ENCODE peak calls at places on chromosomes 5 and 9, in seven cellular contexts. H is tibial artery, E is transverse colon, X is endothelial cell of umbilical vein, T is A549, I is left ventricle myocardium inferior, G is colonic mucosa. R is an unnamed sample. For H3K4me1, the result is how much of the 10 kb centered on the place peaks cover.

GRCh38 chr5:29197636-29198035 is 1995.8 kb upstream of the CDH6 start:
- DNase-seq in H (no peak), E (no peak), X (no peak), T (peak), I (no peak), G (no peak), R (no peak)

GRCh38 chr5:155885199-155885598 is 441.8 kb upstream of the SGCD start:
- DNase-seq in H (no peak), E (no peak), X (no peak), T (no peak), I (no peak), G (no peak), R (no peak)

GRCh38 chr5:36666304-36666703 is 59.9 kb downstream of the SLC1A3 start:
- DNase-seq in H (no peak), E (no peak), X (no peak), T (no peak), I (no peak), G (no peak), R (no peak)

GRCh38 chr9:87118594-87118993 is 171.3 kb upstream of the GAS1 start:
- DNase-seq in H (no peak), E (no peak), X (no peak), T (no peak), I (no peak), G (no peak), R (no peak)

GRCh38 chr5:95673076-95673475 is 9.7 kb downstream of the SPATA9 start:
- DNase-seq in H (no peak), E (no peak), X (no peak), T (no peak), I (peak), G (no peak), R (no peak)

GRCh38 chr9:96874947-96875459 is 20.7 kb upstream of the ZNF782 start:
- DNase-seq in H (no peak), E (peak), X (peak), T (peak), I (no peak), G (peak), R (no peak)

GRCh38 chr9:119483153-119483552 is 113.9 kb upstream of the BRINP1 start:
- DNase-seq in H (no peak), E (no peak), X (no peak), T (no peak), I (no peak), G (no peak), R (no peak)

GRCh38 chr5:176653401-176653800 is 6.1 kb downstream of the TSPAN17 start:
- DNase-seq in H (no peak), E (no peak), X (no peak), T (no peak), I (no peak), G (no peak), R (no peak)

GRCh38 chr9:19828586-19828985 is 39.7 kb upstream of the SLC24A2 start:
- DNase-seq in H (no peak), E (no peak), X (no peak), T (no peak), I (no peak), G (no peak), R (no peak)

GRCh38 chr5:115857621-115858349 is 16.1 kb downstream of the AP3S1 start:
- DNase-seq in H (no peak), E (no peak), X (peak), T (no peak), I (no peak), G (no peak), R (no peak)

GRCh38 chr5:32707394-32707997 is 3.6 kb upstream of the NPR3 start:
- DNase-seq in H (no peak), E (no peak), X (peak), T (peak), I (no peak), G (no peak), R (no peak)

GRCh38 chr5:138469540-138470321 is 4.5 kb downstream of the EGR1 start:
- DNase-seq in H (no peak), E (peak), X (peak), T (peak), I (no peak), G (no peak), R (no peak)

GRCh38 chr5:37640088-37640487 is 199.8 kb downstream of the GDNF start:
- DNase-seq in H (no peak), E (no peak), X (no peak), T (no peak), I (no peak), G (no peak), R (no peak)

GRCh38 chr5:108735790-108736189 is 11.9 kb upstream of the FER start:
- DNase-seq in H (no peak), E (no peak), X (peak), T (no peak), I (no peak), G (no peak), R (no peak)

DNA sequence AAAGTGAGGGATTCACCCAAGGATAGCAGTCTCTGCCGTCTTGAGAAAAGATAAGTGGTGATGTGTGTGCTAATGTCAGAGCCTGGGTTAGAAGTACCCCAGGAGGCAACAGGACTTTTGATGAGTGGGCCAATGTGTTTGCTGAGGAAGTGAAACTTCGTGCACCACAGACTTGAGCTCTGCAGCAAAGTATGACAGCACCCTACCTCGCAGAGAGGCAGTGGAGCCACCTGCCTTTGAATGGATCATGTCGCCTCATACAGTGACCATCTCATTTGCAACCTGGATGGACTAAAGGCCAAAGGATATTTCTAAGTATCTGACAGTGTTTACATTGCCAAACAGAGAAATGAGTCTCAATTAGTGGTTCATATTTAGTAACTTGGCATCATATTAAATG is 593.9 kb upstream of the GRAMD2B start:
- DNase-seq in H (no peak), E (no peak), X (no peak), T (no peak), I (no peak), G (no peak), R (no peak)
- TF ChIP-seq CTCF in H (no peak), E (no peak), X (no peak), T (no peak), I (no peak), G (no peak), R (no peak)

DNA sequence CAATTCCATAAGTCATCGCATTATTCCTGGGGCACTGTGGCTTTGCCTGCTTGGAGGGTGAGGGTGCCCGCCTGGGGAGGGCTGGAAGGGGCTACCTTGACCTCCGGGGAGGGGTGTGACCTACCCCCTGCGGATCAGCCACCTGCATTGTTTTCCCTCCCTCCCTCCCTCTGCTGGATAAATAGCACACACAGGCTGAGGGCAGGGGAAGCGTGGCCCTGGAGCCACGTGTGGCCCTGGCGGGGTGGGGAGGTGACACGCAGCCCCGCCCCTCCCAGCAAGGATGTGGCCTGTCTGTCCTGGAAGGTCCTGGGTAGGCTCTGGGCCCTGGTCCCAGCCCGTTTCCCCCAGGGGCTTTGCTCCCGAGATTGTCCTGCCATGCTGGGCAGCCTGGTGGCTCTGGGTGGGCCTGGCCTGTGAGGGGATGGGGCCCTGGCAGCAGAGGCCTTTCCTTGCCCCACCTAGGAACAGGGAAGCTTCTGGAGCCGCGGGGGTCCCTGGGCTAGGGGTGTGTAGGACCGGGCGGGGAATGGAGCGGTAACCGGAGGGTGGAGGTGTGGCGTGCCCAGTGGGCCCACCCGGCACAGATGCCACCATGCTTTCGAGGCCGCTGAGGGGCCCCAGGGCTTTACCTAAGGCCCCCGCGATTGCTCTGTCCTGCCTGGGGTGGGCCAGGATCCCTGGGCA is 33.4 kb downstream of the RXRA start:
- DNase-seq in H (no peak), E (no peak), X (no peak), T (no peak), I (no peak), G (no peak), R (no peak)
- H3K4me1 ChIP-seq in H (half or more), E (half or more), X (under half), T (under half), I (half or more), G (under half), R (half or more)

GRCh38 chr9:127866535-127866934 is 10.9 kb downstream of the AK1 start:
- DNase-seq in H (no peak), E (no peak), X (no peak), T (no peak), I (no peak), G (no peak), R (no peak)
- TF ChIP-seq CTCF in H (no peak), E (no peak), X (no peak), T (no peak), I (no peak), G (no peak), R (no peak)

GRCh38 chr9:136055715-136056545 is 39.2 kb downstream of the NACC2 start:
- DNase-seq in H (no peak), E (no peak), X (no peak), T (no peak), I (no peak), G (no peak), R (no peak)

GRCh38 chr9:136057236-136058151 is 37.6 kb downstream of the NACC2 start:
- DNase-seq in H (no peak), E (no peak), X (no peak), T (no peak), I (no peak), G (no peak), R (no peak)

GRCh38 chr9:136054798-136055714 is 40.0 kb downstream of the NACC2 start:
- DNase-seq in H (no peak), E (no peak), X (no peak), T (no peak), I (no peak), G (no peak), R (peak)

GRCh38 chr9:136058152-136058483 is 37.0 kb downstream of the NACC2 start:
- DNase-seq in H (no peak), E (no peak), X (no peak), T (no peak), I (no peak), G (no peak), R (no peak)

GRCh38 chr9:136056546-136057235 is 38.4 kb downstream of the NACC2 start:
- DNase-seq in H (no peak), E (no peak), X (no peak), T (no peak), I (no peak), G (no peak), R (no peak)
- H3K4me1 ChIP-seq in H (half or more), E (half or more), X (under half), T (half or more), I (half or more), G (under half), R (under half)

GRCh38 chr5:956941-957729 is 51.5 kb upstream of the NKD2 start:
- DNase-seq in H (peak), E (no peak), X (peak), T (peak), I (no peak), G (no peak), R (peak)
- TF ChIP-seq CTCF in H (no peak), E (no peak), X (peak), T (no peak), I (no peak), G (no peak), R (no peak)

GRCh38 chr9:121688681-121689080 is 37.2 kb downstream of the DAB2IP start:
- DNase-seq in H (no peak), E (no peak), X (no peak), T (no peak), I (peak), G (no peak), R (no peak)
- H3K4me1 ChIP-seq in H (under half), E (under half), X (under half), T (under half), I (half or more), G (under half), R (half or more)

GRCh38 chr5:147397616-147398015 is 112.3 kb downstream of the DPYSL3 start:
- DNase-seq in H (no peak), E (no peak), X (no peak), T (no peak), I (no peak), G (no peak), R (no peak)

GRCh38 chr5:147400076-147400809 is 109.6 kb downstream of the DPYSL3 start:
- DNase-seq in H (no peak), E (no peak), X (no peak), T (no peak), I (no peak), G (no peak), R (no peak)

GRCh38 chr5:147398860-147399259 is 111.0 kb downstream of the DPYSL3 start:
- DNase-seq in H (no peak), E (no peak), X (no peak), T (no peak), I (no peak), G (no peak), R (no peak)

GRCh38 chr5:147403659-147404640 is 105.9 kb downstream of the DPYSL3 start:
- DNase-seq in H (peak), E (peak), X (peak), T (peak), I (no peak), G (no peak), R (peak)

GRCh38 chr5:147400836-147401235 is 109.0 kb downstream of the DPYSL3 start:
- DNase-seq in H (no peak), E (no peak), X (no peak), T (no peak), I (no peak), G (no peak), R (no peak)
- TF ChIP-seq CTCF in H (no peak), E (no peak), X (no peak), T (no peak), I (no peak), G (no peak), R (no peak)

R was measured in heart left ventricle.